ENCODE peak calls at places on chromosomes 11 and 22, in six cellular contexts. O is T-helper 9 cell, A is GM12865, Q is NCI-H524, F is colonic mucosa, D is RWPE1. B is an unnamed sample.

GRCh38 chr11:31825453-31826391 is 14.6 kb upstream of the PAX6 start:
- DNase-seq in O (no peak), A (no peak), Q (no peak), F (no peak), D (no peak), B (no peak)

GRCh38 chr11:14124345-14124744 is 161.8 kb downstream of the SPON1 start:
- DNase-seq in O (no peak), A (no peak), Q (no peak), F (no peak), D (no peak), B (no peak)

GRCh38 chr11:93543292-93543977 is at the start of gene SMCO4:
- DNase-seq in O (peak; percentile 54), A (peak; percentile 85), Q (peak; percentile 81), F (peak; percentile 90), D (peak; percentile 68), B (peak; percentile 11)

GRCh38 chr11:69055212-69055586 is 6.5 kb downstream of the TPCN2 start:
- DNase-seq in O (no peak), A (no peak), Q (no peak), F (peak; percentile 82), D (no peak), B (no peak)

GRCh38 chr22:21741059-21741458 is 5.5 kb upstream of the YPEL1 start:
- DNase-seq in O (no peak), A (no peak), Q (no peak), F (no peak), D (no peak), B (no peak)

GRCh38 chr22:30486661-30487115 is 14.9 kb upstream of the SEC14L3 start:
- DNase-seq in O (no peak), A (no peak), Q (no peak), F (no peak), D (no peak), B (no peak)

GRCh38 chr11:68408512-68408911 is 52.0 kb upstream of the PPP6R3 start:
- DNase-seq in O (no peak), A (no peak), Q (no peak), F (no peak), D (no peak), B (no peak)

GRCh38 chr11:74683279-74683871 is 47.9 kb downstream of the CHRDL2 start:
- DNase-seq in O (no peak), A (no peak), Q (peak; percentile 7), F (no peak), D (no peak), B (no peak)

GRCh38 chr11:48116843-48117242 is 99.8 kb upstream of the OR4B1 start:
- DNase-seq in O (no peak), A (peak; percentile 51), Q (peak; percentile 25), F (no peak), D (no peak), B (no peak)

GRCh38 chr22:36587289-36588154 is 58.6 kb upstream of the EIF3D start:
- DNase-seq in O (no peak), A (no peak), Q (peak; percentile 89), F (no peak), D (peak; percentile 35), B (no peak)

GRCh38 chr11:59545179-59546020 is 34.1 kb downstream of the OR4D9 start:
- DNase-seq in O (no peak), A (no peak), Q (no peak), F (no peak), D (peak; percentile 80), B (no peak)

GRCh38 chr22:48098243-48098935 is 1335.9 kb downstream of the TBC1D22A start:
- DNase-seq in O (no peak), A (peak; percentile 93), Q (no peak), F (no peak), D (no peak), B (no peak)

GRCh38 chr11:34161361-34161760 is 55.9 kb downstream of the NAT10 start:
- DNase-seq in O (no peak), A (no peak), Q (no peak), F (no peak), D (no peak), B (no peak)

GRCh38 chr22:41446639-41447434 is at the start of gene TOB2:
- DNase-seq in O (peak; percentile 91), A (peak; percentile 98), Q (peak; percentile 95), F (peak; percentile 96), D (peak; percentile 80), B (peak; percentile 76)

GRCh38 chr11:86291466-86292262 is 10.4 kb upstream of the HIKESHI start:
- DNase-seq in O (peak; percentile 54), A (peak; percentile 73), Q (peak; percentile 46), F (peak; percentile 57), D (peak; percentile 45), B (no peak)

GRCh38 chr11:117604349-117604995 is 192.5 kb downstream of the DSCAML1 start:
- DNase-seq in O (no peak), A (no peak), Q (no peak), F (no peak), D (no peak), B (no peak)

B was measured in DMS 273 treated with DMSO at 0.1 percent for 48 hours.